ENCODE peak calls at places on chromosomes 3 and 15, in seven cellular contexts. H is HCT116; T is effector memory CD4-positive, alpha-beta T cell; D is fibroblast of lung; W is foreskin keratinocyte; C is psoas muscle; V is HepG2. F is an unnamed sample.

GRCh38 chr15:51094606-51095569 is at the start of gene TNFAIP8L3:
- DNase-seq in C (peak), H (no peak), T (no peak), W (no peak), D (peak), V (peak), F (no peak)

GRCh38 chr3:11606090-11606784 is 37.5 kb downstream of the VGLL4 start:
- DNase-seq in H (no peak), C (no peak), T (no peak), V (no peak), W (no peak), D (no peak), F (no peak)

GRCh38 chr3:44146073-44146472 is 95.6 kb upstream of the TOPAZ1 start:
- DNase-seq in D (no peak), V (no peak), H (no peak), W (no peak), T (no peak), C (no peak), F (no peak)

GRCh38 chr3:173529062-173529711 is 131.6 kb downstream of the NLGN1 start:
- DNase-seq in D (peak), W (no peak), V (peak), H (peak), T (no peak), C (no peak), F (no peak)

GRCh38 chr3:37130448-37130847 is 43.9 kb downstream of the LRRFIP2 start:
- DNase-seq in C (no peak), H (no peak), W (no peak), V (no peak), D (no peak), T (no peak), F (no peak)

GRCh38 chr3:21273256-21273999 is 477.6 kb downstream of the ZNF385D start:
- DNase-seq in H (no peak), V (no peak), D (peak), T (no peak), W (no peak), C (no peak), F (no peak)

GRCh38 chr3:128471720-128472119 is 5.0 kb upstream of the DNAJB8 start:
- DNase-seq in W (no peak), V (no peak), H (no peak), D (no peak), T (no peak), C (no peak), F (no peak)

GRCh38 chr3:51982352-51982837 is 940 bp upstream of the ACY1 start:
- DNase-seq in C (peak), H (peak), V (peak), D (no peak), T (no peak), W (no peak), F (no peak)

GRCh38 chr3:149638401-149639092 is 19.3 kb downstream of the WWTR1 start:
- DNase-seq in W (no peak), H (no peak), V (no peak), T (no peak), C (no peak), D (peak), F (no peak)

GRCh38 chr3:15638891-15639262 is 37.3 kb downstream of the BTD start:
- DNase-seq in V (no peak), D (no peak), W (no peak), T (no peak), C (no peak), H (no peak), F (no peak)
- H3K27ac ChIP-seq in V (no peak), D (peak), W (no peak), T (no peak), C (peak), H (no peak), F (no peak)

DNA sequence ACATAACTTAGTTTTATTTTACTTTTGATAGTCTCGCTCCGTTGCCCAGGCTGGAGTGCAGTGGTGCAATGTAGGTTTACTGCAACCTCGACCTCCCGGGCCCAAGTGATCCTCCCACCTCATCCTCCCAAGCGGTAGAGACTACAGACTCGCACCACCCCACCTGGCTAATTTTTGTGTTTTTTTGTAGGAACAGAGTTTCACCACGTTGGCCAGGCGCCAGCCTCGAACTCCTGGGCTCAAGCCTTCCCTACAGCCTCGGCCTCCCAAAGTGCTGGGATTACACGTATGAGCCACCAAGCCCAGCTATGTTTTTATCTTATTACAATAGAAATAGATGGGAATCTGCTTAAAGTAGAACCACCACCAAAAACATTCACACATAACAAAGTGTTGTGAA is 2.9 kb downstream of the RNU5A-1 start:
- DNase-seq in H (no peak), T (no peak), V (no peak), C (no peak), W (no peak), D (no peak), F (no peak)
- H3K27ac ChIP-seq in H (no peak), T (no peak), V (no peak), C (no peak), W (no peak), D (no peak), F (no peak)

DNA sequence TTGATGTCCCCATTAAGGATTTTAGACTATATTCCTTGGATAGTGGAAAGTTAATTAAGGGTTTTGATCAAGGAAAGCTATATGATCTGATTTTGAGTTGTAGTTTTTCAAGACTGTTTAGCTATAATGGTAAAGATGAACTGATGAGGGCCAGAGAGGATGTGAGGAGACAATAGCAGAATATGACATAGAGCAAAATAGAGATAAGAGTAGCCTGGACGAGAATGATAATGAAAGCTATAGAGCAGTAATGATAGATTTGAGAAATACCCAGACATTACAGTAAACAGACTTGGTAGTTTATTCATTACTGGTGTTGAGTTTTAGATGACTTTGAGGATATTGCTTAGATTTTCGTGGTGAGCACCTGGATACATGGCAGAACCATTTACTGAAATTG is 3.8 kb downstream of the SUCNR1 start:
- DNase-seq in T (no peak), H (no peak), W (no peak), V (no peak), D (no peak), C (no peak), F (no peak)
- H3K27ac ChIP-seq in T (no peak), H (no peak), W (no peak), V (no peak), D (no peak), C (no peak), F (no peak)

GRCh38 chr15:39273805-39274411 is 307.0 kb upstream of the THBS1 start:
- DNase-seq in C (no peak), H (no peak), D (peak), W (no peak), T (no peak), V (peak), F (peak)

GRCh38 chr15:39270976-39271375 is 309.9 kb upstream of the THBS1 start:
- DNase-seq in W (peak), V (no peak), T (no peak), D (peak), H (no peak), C (no peak), F (peak)

GRCh38 chr15:39270221-39270835 is 310.6 kb upstream of the THBS1 start:
- DNase-seq in T (no peak), W (no peak), C (no peak), D (no peak), V (no peak), H (no peak), F (no peak)

GRCh38 chr15:39275066-39275465 is 305.8 kb upstream of the THBS1 start:
- DNase-seq in T (no peak), C (no peak), V (no peak), D (no peak), W (no peak), H (no peak), F (no peak)

GRCh38 chr15:39272901-39273300 is 308.0 kb upstream of the THBS1 start:
- DNase-seq in C (no peak), H (no peak), T (no peak), W (no peak), V (no peak), D (no peak), F (no peak)
- H3K27ac ChIP-seq in C (no peak), H (no peak), T (no peak), W (no peak), V (peak), D (no peak), F (no peak)

DNA sequence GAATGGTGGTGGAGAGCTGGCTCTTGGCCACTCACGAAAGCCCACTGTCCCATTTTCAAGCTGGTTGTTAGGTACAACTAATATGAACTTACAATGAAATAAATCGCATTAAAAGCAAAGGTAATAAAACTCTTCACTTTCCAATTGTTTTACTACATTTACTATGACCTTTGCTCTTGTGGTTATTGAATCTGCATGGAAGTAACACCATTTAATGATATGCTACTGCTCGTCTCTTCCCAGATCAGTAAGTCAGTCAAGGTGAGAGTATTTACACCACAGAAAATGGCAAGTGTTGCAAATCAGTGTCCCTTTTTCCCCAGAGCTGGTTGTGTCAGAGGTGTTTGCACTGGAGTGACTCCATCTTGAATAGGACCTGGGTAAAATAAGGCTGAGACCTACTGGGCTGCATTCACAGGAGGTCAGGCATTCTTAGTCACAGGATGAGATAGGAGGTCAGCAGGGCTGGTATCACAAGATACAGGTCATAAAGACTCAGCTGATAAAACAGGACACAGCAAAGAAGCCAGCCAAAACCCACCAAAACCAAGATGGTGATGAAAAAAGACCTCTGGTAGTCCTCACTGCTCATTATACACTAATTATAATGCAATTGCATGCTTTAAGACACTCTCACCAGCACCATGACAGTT is 57.7 kb downstream of the FRMD4B start:
- DNase-seq in C (no peak), H (no peak), V (no peak), D (no peak), T (no peak), W (no peak), F (no peak)
- H3K27ac ChIP-seq in C (no peak), H (no peak), V (no peak), D (no peak), T (no peak), W (no peak), F (no peak)

GRCh38 chr3:129482721-129483120 is 42.7 kb downstream of the IFT122 start:
- DNase-seq in V (no peak), H (no peak), C (no peak), W (no peak), T (no peak), D (no peak), F (no peak)
- H3K27ac ChIP-seq in V (no peak), H (no peak), C (peak), W (no peak), T (no peak), D (no peak), F (peak)

GRCh38 chr15:66504563-66505429 is at the start of the genes RPL4 and ZWILCH:
- DNase-seq in H (peak), C (peak), W (peak), T (peak), V (peak), D (peak), F (no peak)

GRCh38 chr15:66502491-66502890 is 2.2 kb downstream of the RPL4 start:
- DNase-seq in H (no peak), D (no peak), V (no peak), T (no peak), W (no peak), C (no peak), F (no peak)

GRCh38 chr15:66505430-66505811 is 295 bp downstream of the ZWILCH start:
- DNase-seq in W (no peak), V (no peak), D (no peak), T (no peak), H (no peak), C (no peak), F (no peak)

GRCh38 chr15:66505818-66506217 is 692 bp downstream of the ZWILCH start:
- DNase-seq in T (no peak), V (no peak), C (no peak), W (no peak), H (no peak), D (no peak), F (no peak)

GRCh38 chr15:66503780-66504562 is 684 bp downstream of the RPL4 start:
- DNase-seq in C (no peak), T (no peak), V (no peak), W (no peak), H (no peak), D (no peak), F (no peak)
- H3K27ac ChIP-seq in C (peak), T (peak), V (peak), W (peak), H (peak), D (peak), F (peak)

F was measured in epithelial cell of prostate.